ENCODE peak calls at places on chromosomes 16 and 17, in five cellular contexts. E, W, Q, F and T are unnamed samples.

GRCh38 chr17:19381741-19382444 is 3.6 kb downstream of the MAPK7 start:
- DNase-seq in Q (peak; percentile 23), W (no peak), F (no peak), E (no peak), T (no peak)

GRCh38 chr17:14307560-14308024 is 6.7 kb downstream of the HS3ST3B1 start:
- DNase-seq in F (no peak), Q (no peak), E (no peak), W (no peak), T (no peak)

GRCh38 chr17:64315032-64315490 is 52.0 kb upstream of the TEX2 start:
- DNase-seq in F (no peak), W (peak; percentile 79), Q (peak; percentile 97), E (peak; percentile 86), T (peak; percentile 69)

GRCh38 chr16:78742501-78743283 is 643.2 kb downstream of the WWOX start:
- DNase-seq in Q (no peak), E (peak; percentile 20), F (no peak), W (peak; percentile 42), T (no peak)

GRCh38 chr17:73551756-73552155 is 92.5 kb downstream of the SDK2 start:
- DNase-seq in W (no peak), Q (no peak), E (no peak), F (no peak), T (no peak)

GRCh38 chr17:70621593-70621992 is 452.3 kb downstream of the KCNJ2 start:
- DNase-seq in F (no peak), E (no peak), Q (no peak), W (no peak), T (no peak)

GRCh38 chr16:85573696-85574641 is 39.2 kb upstream of the GSE1 start:
- DNase-seq in W (no peak), Q (peak; percentile 71), F (no peak), E (peak; percentile 87), T (peak; percentile 63)

GRCh38 chr16:85390511-85391174 is 222.5 kb upstream of the GSE1 start:
- DNase-seq in E (peak; percentile 91), Q (peak; percentile 80), F (peak; percentile 87), W (peak; percentile 62), T (peak; percentile 55)

GRCh38 chr17:60590075-60590474 is 9.9 kb upstream of the PPM1D start:
- DNase-seq in F (no peak), E (no peak), W (no peak), Q (no peak), T (no peak)

GRCh38 chr17:40937384-40937819 is at the start of gene KRT23:
- DNase-seq in Q (no peak), F (no peak), W (peak; percentile 32), E (peak; percentile 16), T (peak; percentile 16)

GRCh38 chr17:2053380-2054261 is 1.3 kb upstream of the HIC1 start:
- DNase-seq in W (peak; percentile 71), F (peak; percentile 84), Q (peak; percentile 93), E (peak; percentile 78), T (peak; percentile 65)

GRCh38 chr16:17011712-17012111 is 459.0 kb downstream of the XYLT1 start:
- DNase-seq in F (no peak), W (no peak), E (no peak), Q (no peak), T (no peak)

GRCh38 chr16:28606291-28607115 is 3.3 kb downstream of the SULT1A1 start:
- DNase-seq in E (no peak), F (no peak), Q (peak; percentile 15), W (no peak), T (no peak)

GRCh38 chr16:5438591-5438990 is 341.0 kb upstream of the EEF2KMT start:
- DNase-seq in E (no peak), F (no peak), Q (no peak), W (no peak), T (no peak)

GRCh38 chr16:945271-946047 is 25.3 kb downstream of the LMF1 start:
- DNase-seq in W (no peak), Q (no peak), F (no peak), E (no peak), T (no peak)

GRCh38 chr16:85004587-85005205 is 6.6 kb downstream of the ZDHHC7 start:
- DNase-seq in F (peak; percentile 71), Q (no peak), E (no peak), W (peak; percentile 56), T (no peak)

GRCh38 chr17:83125515-83126274 is 46.3 kb downstream of the METRNL start:
- DNase-seq in Q (no peak), F (no peak), E (peak; percentile 73), W (no peak), T (no peak)

GRCh38 chr16:83159049-83159448 is 532.3 kb downstream of the CDH13 start:
- DNase-seq in F (no peak), E (no peak), W (no peak), Q (no peak), T (no peak)

GRCh38 chr17:1188812-1189211 is 9.0 kb upstream of the ABR start:
- DNase-seq in Q (peak; percentile 76), F (no peak), E (peak; percentile 86), W (peak; percentile 97), T (peak; percentile 91)

GRCh38 chr16:64304376-64304775 is 817.5 kb downstream of the CDH11 start:
- DNase-seq in W (no peak), E (no peak), Q (no peak), F (no peak), T (no peak)

GRCh38 chr17:78653382-78653781 is 76.2 kb upstream of the DNAH17 start:
- DNase-seq in W (no peak), Q (no peak), F (peak; percentile 59), E (no peak), T (no peak)

GRCh38 chr17:73634629-73635028 is 9.6 kb downstream of the SDK2 start:
- DNase-seq in W (no peak), Q (no peak), E (no peak), F (no peak), T (no peak)

GRCh38 chr17:28570716-28571254 is 539 bp downstream of the PIGS start:
- DNase-seq in W (no peak), F (peak; percentile 42), E (peak; percentile 74), Q (no peak), T (peak; percentile 32)

GRCh38 chr17:28573521-28573920 is 2.2 kb upstream of the PIGS start:
- DNase-seq in F (no peak), Q (no peak), W (no peak), E (no peak), T (no peak)

GRCh38 chr17:28572294-28573099 is 1.2 kb upstream of the PIGS start:
- DNase-seq in W (no peak), Q (no peak), E (no peak), F (no peak), T (no peak)

GRCh38 chr17:28569446-28569845 is 1.9 kb downstream of the PIGS start:
- DNase-seq in F (no peak), E (no peak), W (no peak), Q (no peak), T (no peak)

GRCh38 chr17:28571255-28572122 is at the start of gene PIGS:
- DNase-seq in E (peak; percentile 97), W (peak; percentile 97), Q (peak; percentile 91), F (peak; percentile 92), T (peak; percentile 95)
- TF ChIP-seq POLR2A in E (peak; percentile 46), W (peak; percentile 65), Q (peak; percentile 45), F (peak; percentile 84), T (peak; percentile 84)

GRCh38 chr16:11498683-11499082 is 88.0 kb downstream of the LITAF start:
- DNase-seq in W (no peak), Q (no peak), F (no peak), E (no peak), T (peak; percentile 45)

GRCh38 chr16:11495066-11495407 is 91.7 kb downstream of the LITAF start:
- DNase-seq in W (no peak), Q (no peak), E (no peak), F (no peak), T (no peak)

GRCh38 chr16:11499295-11500089 is 87.2 kb downstream of the LITAF start:
- DNase-seq in W (peak; percentile 44), E (no peak), Q (no peak), F (peak; percentile 75), T (no peak)

GRCh38 chr16:11497329-11497805 is 89.4 kb downstream of the LITAF start:
- DNase-seq in E (peak; percentile 84), F (peak; percentile 92), Q (peak; percentile 69), W (peak; percentile 97), T (peak; percentile 92)

DNA sequence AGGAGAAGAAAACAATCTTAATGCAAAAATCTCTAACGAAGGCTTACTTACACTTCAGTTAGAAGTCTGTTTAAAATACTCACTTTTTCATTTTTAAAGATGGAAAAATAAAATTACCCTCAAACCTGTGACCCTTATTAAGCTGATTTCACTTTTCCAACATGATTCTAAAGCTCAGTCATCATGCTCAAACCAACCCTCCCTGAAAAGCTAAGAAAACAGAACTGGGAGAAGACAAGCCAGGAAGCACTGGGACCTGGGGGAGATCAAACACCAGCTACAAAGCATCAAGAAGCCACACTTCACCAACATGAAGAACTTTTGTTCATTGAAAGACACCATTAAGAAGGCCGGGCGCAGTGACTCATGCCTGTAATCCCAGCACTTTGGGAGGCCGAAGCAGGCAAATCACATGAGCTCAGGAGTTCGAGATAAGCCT is 88.8 kb downstream of the LITAF start:
- DNase-seq in Q (peak; percentile 56), F (peak; percentile 81), E (peak; percentile 25), W (no peak), T (no peak)
- TF ChIP-seq POLR2A in Q (no peak), F (no peak), E (no peak), W (no peak), T (no peak)

GRCh38 chr16:3523281-3523680 is 22.5 kb downstream of the CLUAP1 start:
- DNase-seq in Q (no peak), W (no peak), F (no peak), E (no peak), T (no peak)
- TF ChIP-seq POLR2A in Q (no peak), W (no peak), F (no peak), E (no peak), T (no peak)

DNA sequence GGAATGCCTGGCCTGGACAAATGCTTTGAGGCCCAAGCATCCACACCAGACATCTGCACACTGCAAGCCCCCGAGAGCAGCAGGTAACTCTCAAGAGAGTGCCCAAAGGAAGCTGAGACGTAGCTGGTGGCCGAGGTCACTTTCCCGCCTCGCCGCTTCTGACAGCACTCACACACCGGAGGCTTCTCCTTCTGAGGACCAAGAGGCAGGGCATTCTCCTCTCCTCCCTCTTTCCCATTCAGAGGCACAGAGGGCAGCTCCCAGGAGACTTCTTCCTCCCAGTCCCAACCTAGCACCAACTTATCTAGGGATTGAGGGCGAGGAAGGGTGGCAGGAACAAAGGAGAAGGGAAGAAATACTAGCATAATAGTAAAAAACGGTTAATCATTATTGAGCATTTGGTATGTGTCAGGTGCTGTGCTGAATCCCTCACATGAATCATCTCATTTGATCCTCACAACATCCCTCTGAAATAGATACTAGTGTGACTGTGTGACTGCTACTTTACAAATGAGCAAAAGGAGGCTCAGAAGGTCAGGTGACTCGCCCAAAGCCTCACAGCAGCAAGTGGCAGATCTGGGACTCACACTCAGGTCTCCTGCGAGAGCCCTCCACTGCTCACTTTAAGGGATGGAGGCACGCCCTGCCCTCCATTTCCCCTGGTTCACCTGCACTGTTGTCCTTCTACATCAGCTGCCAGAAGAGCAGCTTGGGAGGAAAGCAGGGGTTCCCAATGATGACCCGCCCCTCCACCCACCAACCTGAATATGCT is 41.8 kb downstream of the MYO18A start:
- DNase-seq in F (no peak), W (no peak), E (no peak), Q (no peak), T (no peak)
- TF ChIP-seq POLR2A in F (no peak), W (no peak), E (no peak), Q (no peak), T (no peak)